ENCODE peak calls at places on chromosomes 6 and 20, in four cellular contexts. One of them, this sample, is unnamed.

GRCh38 chr20:47330933-47331708 is 25.4 kb downstream of the ZMYND8 start:
- DNase-seq in lower lobe of right lung: no peak
- DNase-seq in cardiac muscle cell: no peak
- DNase-seq in bronchial epithelial cell: peak; percentile 86
- DNase-seq in this sample: no peak

GRCh38 chr20:18511566-18511965 is 3.8 kb downstream of the SEC23B start:
- DNase-seq in lower lobe of right lung: no peak
- DNase-seq in cardiac muscle cell: no peak
- DNase-seq in bronchial epithelial cell: no peak
- DNase-seq in this sample: no peak

GRCh38 chr6:84758486-84758885 is 5.9 kb downstream of the TBX18 start:
- DNase-seq in lower lobe of right lung: no peak
- DNase-seq in cardiac muscle cell: no peak
- DNase-seq in bronchial epithelial cell: no peak
- DNase-seq in this sample: no peak

GRCh38 chr20:41992481-41992880 is 374.3 kb upstream of the CHD6 start:
- DNase-seq in lower lobe of right lung: no peak
- DNase-seq in cardiac muscle cell: no peak
- DNase-seq in bronchial epithelial cell: no peak
- DNase-seq in this sample: no peak

GRCh38 chr20:45935416-45936046 is 1.0 kb downstream of the PCIF1 start:
- DNase-seq in lower lobe of right lung: no peak
- DNase-seq in cardiac muscle cell: no peak
- DNase-seq in bronchial epithelial cell: peak; percentile 18
- DNase-seq in this sample: no peak

GRCh38 chr6:45688180-45688579 is 310.4 kb upstream of the SUPT3H start:
- DNase-seq in lower lobe of right lung: no peak
- DNase-seq in cardiac muscle cell: no peak
- DNase-seq in bronchial epithelial cell: no peak
- DNase-seq in this sample: no peak

GRCh38 chr6:111113731-111114438 is 26.6 kb downstream of the SLC16A10 start:
- DNase-seq in lower lobe of right lung: no peak
- DNase-seq in cardiac muscle cell: peak; percentile 39
- DNase-seq in bronchial epithelial cell: peak; percentile 10
- DNase-seq in this sample: no peak

GRCh38 chr20:11891081-11891826 is 26.4 kb upstream of the BTBD3 start:
- DNase-seq in lower lobe of right lung: peak; percentile 75
- DNase-seq in cardiac muscle cell: peak; percentile 84
- DNase-seq in bronchial epithelial cell: no peak
- DNase-seq in this sample: peak; percentile 9

GRCh38 chr20:17663486-17663885 is 18.6 kb downstream of the RRBP1 start:
- DNase-seq in lower lobe of right lung: no peak
- DNase-seq in cardiac muscle cell: no peak
- DNase-seq in bronchial epithelial cell: no peak
- DNase-seq in this sample: peak; percentile 4

GRCh38 chr20:48607544-48607865 is 220.3 kb downstream of the PREX1 start:
- DNase-seq in lower lobe of right lung: no peak
- DNase-seq in cardiac muscle cell: no peak
- DNase-seq in bronchial epithelial cell: no peak
- DNase-seq in this sample: no peak

GRCh38 chr6:149864578-149865535 is 698 bp upstream of the LRP11 start:
- DNase-seq in lower lobe of right lung: no peak
- DNase-seq in cardiac muscle cell: peak; percentile 61
- DNase-seq in bronchial epithelial cell: peak; percentile 72
- DNase-seq in this sample: peak; percentile 59

GRCh38 chr6:150813993-150814359 is 51.5 kb upstream of the MTHFD1L start:
- DNase-seq in lower lobe of right lung: no peak
- DNase-seq in cardiac muscle cell: no peak
- DNase-seq in bronchial epithelial cell: peak; percentile 95
- DNase-seq in this sample: no peak

GRCh38 chr6:141451176-141451507 is 681.6 kb upstream of the GJE1 start:
- DNase-seq in lower lobe of right lung: no peak
- DNase-seq in cardiac muscle cell: no peak
- DNase-seq in bronchial epithelial cell: no peak
- DNase-seq in this sample: no peak

GRCh38 chr20:18527836-18528235 is 20.1 kb downstream of the SEC23B start:
- DNase-seq in lower lobe of right lung: no peak
- DNase-seq in cardiac muscle cell: no peak
- DNase-seq in bronchial epithelial cell: peak; percentile 69
- DNase-seq in this sample: no peak

GRCh38 chr20:13226367-13226766 is 5.3 kb downstream of the ISM1 start:
- DNase-seq in lower lobe of right lung: no peak
- DNase-seq in cardiac muscle cell: no peak
- DNase-seq in bronchial epithelial cell: no peak
- DNase-seq in this sample: no peak

GRCh38 chr6:89221971-89222887 is 5.1 kb upstream of the GABRR1 start:
- DNase-seq in lower lobe of right lung: no peak
- DNase-seq in cardiac muscle cell: no peak
- DNase-seq in bronchial epithelial cell: no peak
- DNase-seq in this sample: no peak

GRCh38 chr20:64099086-64099786 is 8.1 kb downstream of the NPBWR2 start:
- DNase-seq in lower lobe of right lung: no peak
- DNase-seq in cardiac muscle cell: no peak
- DNase-seq in bronchial epithelial cell: no peak
- DNase-seq in this sample: no peak

GRCh38 chr6:128456510-128457244 is 63.7 kb downstream of the PTPRK start:
- DNase-seq in lower lobe of right lung: no peak
- DNase-seq in cardiac muscle cell: no peak
- DNase-seq in bronchial epithelial cell: no peak
- DNase-seq in this sample: no peak

GRCh38 chr6:12748815-12749521 is 32.4 kb downstream of the PHACTR1 start:
- DNase-seq in lower lobe of right lung: no peak
- DNase-seq in cardiac muscle cell: no peak
- DNase-seq in bronchial epithelial cell: no peak
- DNase-seq in this sample: no peak

GRCh38 chr6:43277643-43278523 is 20.2 kb upstream of the SLC22A7 start:
- DNase-seq in lower lobe of right lung: no peak
- DNase-seq in cardiac muscle cell: peak; percentile 53
- DNase-seq in bronchial epithelial cell: no peak
- DNase-seq in this sample: no peak

GRCh38 chr6:1832844-1833787 is 223.4 kb downstream of the FOXC1 start:
- DNase-seq in lower lobe of right lung: peak; percentile 52
- DNase-seq in cardiac muscle cell: no peak
- DNase-seq in bronchial epithelial cell: no peak
- DNase-seq in this sample: peak; percentile 27

GRCh38 chr20:23021941-23022340 is 13.2 kb upstream of the SSTR4 start:
- DNase-seq in lower lobe of right lung: no peak
- DNase-seq in cardiac muscle cell: no peak
- DNase-seq in bronchial epithelial cell: peak; percentile 91
- DNase-seq in this sample: no peak

GRCh38 chr6:129621252-129621651 is 88.7 kb downstream of the ARHGAP18 start:
- DNase-seq in lower lobe of right lung: no peak
- DNase-seq in cardiac muscle cell: no peak
- DNase-seq in bronchial epithelial cell: no peak
- DNase-seq in this sample: no peak

GRCh38 chr6:158043586-158044524 is 62.2 kb downstream of the SYNJ2 start:
- DNase-seq in lower lobe of right lung: peak; percentile 19
- DNase-seq in cardiac muscle cell: peak; percentile 10
- DNase-seq in bronchial epithelial cell: no peak
- DNase-seq in this sample: no peak

GRCh38 chr6:47165918-47166317 is 123.8 kb upstream of the ADGRF1 start:
- DNase-seq in lower lobe of right lung: no peak
- DNase-seq in cardiac muscle cell: no peak
- DNase-seq in bronchial epithelial cell: no peak
- DNase-seq in this sample: no peak

GRCh38 chr20:38890497-38890818 is 35.8 kb upstream of the FAM83D start:
- DNase-seq in lower lobe of right lung: no peak
- DNase-seq in cardiac muscle cell: no peak
- DNase-seq in bronchial epithelial cell: peak; percentile 18
- DNase-seq in this sample: no peak

GRCh38 chr6:133312006-133312405 is 70.8 kb downstream of the EYA4 start:
- DNase-seq in lower lobe of right lung: no peak
- DNase-seq in cardiac muscle cell: no peak
- DNase-seq in bronchial epithelial cell: no peak
- DNase-seq in this sample: no peak

GRCh38 chr6:98875375-98875774 is 41.0 kb downstream of the POU3F2 start:
- DNase-seq in lower lobe of right lung: no peak
- DNase-seq in cardiac muscle cell: no peak
- DNase-seq in bronchial epithelial cell: no peak
- DNase-seq in this sample: no peak

GRCh38 chr6:94478178-94479140 is 1059.1 kb upstream of the EPHA7 start:
- DNase-seq in lower lobe of right lung: no peak
- DNase-seq in cardiac muscle cell: no peak
- DNase-seq in bronchial epithelial cell: no peak
- DNase-seq in this sample: no peak

GRCh38 chr6:125519367-125519766 is 217.6 kb upstream of the HDDC2 start:
- DNase-seq in lower lobe of right lung: no peak
- DNase-seq in cardiac muscle cell: no peak
- DNase-seq in bronchial epithelial cell: peak; percentile 50
- DNase-seq in this sample: no peak

GRCh38 chr6:105817961-105818360 is 268.2 kb upstream of the PRDM1 start:
- DNase-seq in lower lobe of right lung: no peak
- DNase-seq in cardiac muscle cell: no peak
- DNase-seq in bronchial epithelial cell: no peak
- DNase-seq in this sample: no peak

GRCh38 chr6:105817370-105817769 is 268.8 kb upstream of the PRDM1 start:
- DNase-seq in lower lobe of right lung: no peak
- DNase-seq in cardiac muscle cell: no peak
- DNase-seq in bronchial epithelial cell: no peak
- DNase-seq in this sample: no peak

GRCh38 chr6:105816875-105817274 is 269.3 kb upstream of the PRDM1 start:
- DNase-seq in lower lobe of right lung: no peak
- DNase-seq in cardiac muscle cell: no peak
- DNase-seq in bronchial epithelial cell: no peak
- DNase-seq in this sample: no peak

GRCh38 chr6:105819774-105820173 is 266.4 kb upstream of the PRDM1 start:
- DNase-seq in lower lobe of right lung: no peak
- DNase-seq in cardiac muscle cell: no peak
- DNase-seq in bronchial epithelial cell: no peak
- DNase-seq in this sample: no peak

GRCh38 chr6:105818505-105818904 is 267.6 kb upstream of the PRDM1 start:
- DNase-seq in lower lobe of right lung: no peak
- DNase-seq in cardiac muscle cell: no peak
- DNase-seq in bronchial epithelial cell: no peak
- DNase-seq in this sample: no peak
- TF ChIP-seq CTCF in lower lobe of right lung: no peak
- TF ChIP-seq CTCF in cardiac muscle cell: no peak
- TF ChIP-seq CTCF in bronchial epithelial cell: no peak
- TF ChIP-seq CTCF in this sample: no peak

GRCh38 chr6:137015943-137016342 is 28.8 kb downstream of the IL20RA start:
- DNase-seq in lower lobe of right lung: no peak
- DNase-seq in cardiac muscle cell: no peak
- DNase-seq in bronchial epithelial cell: no peak
- DNase-seq in this sample: no peak
- H3K27me3 ChIP-seq in lower lobe of right lung: peaks cover 3% of the 10 kb centered on the region
- H3K27me3 ChIP-seq in cardiac muscle cell: no peaks in the 10 kb centered on the region
- H3K27me3 ChIP-seq in bronchial epithelial cell: no peaks in the 10 kb centered on the region
- H3K27me3 ChIP-seq in this sample: no peaks in the 10 kb centered on the region

GRCh38 chr6:41706876-41707564 is 28.4 kb downstream of the TFEB start:
- DNase-seq in lower lobe of right lung: no peak
- DNase-seq in cardiac muscle cell: no peak
- DNase-seq in bronchial epithelial cell: no peak
- DNase-seq in this sample: no peak

GRCh38 chr6:41705996-41706835 is 29.2 kb downstream of the TFEB start:
- DNase-seq in lower lobe of right lung: peak; percentile 86
- DNase-seq in cardiac muscle cell: peak; percentile 90
- DNase-seq in bronchial epithelial cell: no peak
- DNase-seq in this sample: peak; percentile 73

GRCh38 chr6:41709375-41709774 is 26.0 kb downstream of the TFEB start:
- DNase-seq in lower lobe of right lung: no peak
- DNase-seq in cardiac muscle cell: no peak
- DNase-seq in bronchial epithelial cell: no peak
- DNase-seq in this sample: no peak

GRCh38 chr6:41708856-41709255 is 26.6 kb downstream of the TFEB start:
- DNase-seq in lower lobe of right lung: no peak
- DNase-seq in cardiac muscle cell: no peak
- DNase-seq in bronchial epithelial cell: no peak
- DNase-seq in this sample: no peak

GRCh38 chr6:41707565-41708200 is 27.7 kb downstream of the TFEB start:
- DNase-seq in lower lobe of right lung: peak; percentile 67
- DNase-seq in cardiac muscle cell: no peak
- DNase-seq in bronchial epithelial cell: no peak
- DNase-seq in this sample: no peak
- H3K4me3 ChIP-seq in lower lobe of right lung: no peak overlapping the region
- H3K4me3 ChIP-seq in cardiac muscle cell: no peak overlapping the region
- H3K4me3 ChIP-seq in bronchial epithelial cell: no peak overlapping the region
- H3K4me3 ChIP-seq in this sample: no peak overlapping the region

DNA sequence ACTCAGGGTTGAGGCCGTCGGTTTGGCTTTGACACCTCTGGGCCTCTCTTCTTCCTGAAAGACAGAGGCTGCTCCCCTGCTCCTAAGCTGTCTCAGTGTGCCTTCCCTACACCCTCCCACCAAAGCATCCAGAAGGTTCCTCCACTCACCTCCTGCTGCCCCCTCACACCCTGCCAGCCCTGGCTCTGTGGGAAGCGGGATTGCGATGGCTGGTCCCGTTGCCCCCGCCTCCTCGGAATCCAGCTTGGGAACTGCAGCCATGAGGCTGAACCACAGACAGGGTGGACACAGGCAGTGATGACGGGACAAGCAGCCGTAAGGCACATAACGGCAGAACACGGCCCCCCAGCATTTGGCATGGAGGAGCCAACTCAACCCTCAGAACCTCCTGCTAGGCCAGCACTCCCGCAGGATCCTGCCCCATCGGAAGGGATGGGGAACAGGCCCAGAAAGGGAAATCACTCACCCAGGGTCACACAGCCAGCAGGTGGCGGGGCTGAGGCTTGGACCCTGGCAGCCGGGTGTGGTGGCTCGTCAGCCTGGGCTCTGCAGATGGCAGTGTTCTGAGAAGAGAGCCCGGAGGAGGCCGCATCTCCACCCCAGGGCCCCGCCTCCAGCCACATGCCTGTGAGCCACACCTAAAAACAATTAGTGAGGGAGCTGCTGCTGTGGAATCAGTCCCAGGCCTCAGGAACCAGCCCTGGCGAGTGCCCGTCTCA is 139.6 kb downstream of the PHACTR3 start:
- DNase-seq in lower lobe of right lung: no peak
- DNase-seq in cardiac muscle cell: no peak
- DNase-seq in bronchial epithelial cell: no peak
- DNase-seq in this sample: no peak
- TF ChIP-seq CTCF in lower lobe of right lung: no peak
- TF ChIP-seq CTCF in cardiac muscle cell: no peak
- TF ChIP-seq CTCF in bronchial epithelial cell: no peak
- TF ChIP-seq CTCF in this sample: no peak

GRCh38 chr20:58224097-58224496 is 4.4 kb downstream of the ANKRD60 start:
- DNase-seq in lower lobe of right lung: no peak
- DNase-seq in cardiac muscle cell: no peak
- DNase-seq in bronchial epithelial cell: no peak
- DNase-seq in this sample: no peak
- H3K27me3 ChIP-seq in lower lobe of right lung: peaks cover 51% of the 10 kb centered on the region
- H3K27me3 ChIP-seq in cardiac muscle cell: peaks cover 60% of the 10 kb centered on the region
- H3K27me3 ChIP-seq in bronchial epithelial cell: peaks cover 17% of the 10 kb centered on the region
- H3K27me3 ChIP-seq in this sample: peaks cover 94% of the 10 kb centered on the region